ENCODE peak calls at places on chromosomes 1 and 21, in ten cellular contexts. D is small intestine; G is AG08396; K is stimulated activated CD4-positive, alpha-beta T cell treated with anti-CD3 and anti-CD28 coated beads, Interleukin-1b, Interleukin-23, amount 100 ng/mL, for 24 hours; E is astrocyte of the hippocampus; I is GOT3; S is HT1080; V is GM13977; U is left lung; W is bronchial epithelial cell. Q is an unnamed sample.

GRCh38 chr1:204834329-204834728 is 36.3 kb upstream of the NFASC start:
- DNase-seq in D (no peak), G (no peak), K (no peak), E (no peak), I (no peak), S (no peak), V (no peak), U (no peak), W (no peak), Q (no peak)

GRCh38 chr1:100249155-100249536 is 488 bp downstream of the DBT start:
- DNase-seq in D (no peak), G (no peak), K (no peak), E (no peak), I (no peak), S (no peak), V (no peak), U (no peak), W (no peak), Q (no peak)

GRCh38 chr1:226123591-226124471 is 61.3 kb downstream of the H3-3A start:
- DNase-seq in D (peak; percentile 81), G (peak; percentile 81), K (no peak), E (peak; percentile 56), I (no peak), S (no peak), V (peak; percentile 19), U (peak; percentile 43), W (peak; percentile 73), Q (no peak)

GRCh38 chr1:113871597-113872113 is at the start of gene PTPN22:
- DNase-seq in D (peak; percentile 70), G (peak; percentile 48), K (peak; percentile 58), E (peak; percentile 86), I (peak; percentile 12), S (peak; percentile 90), V (peak; percentile 55), U (peak; percentile 71), W (peak; percentile 75), Q (peak; percentile 38)

GRCh38 chr1:117686907-117687306 is 81.1 kb downstream of the TENT5C start:
- DNase-seq in D (no peak), G (peak; percentile 43), K (no peak), E (peak; percentile 31), I (no peak), S (peak; percentile 54), V (no peak), U (no peak), W (no peak), Q (no peak)

GRCh38 chr21:35011681-35012080 is 37.4 kb downstream of the RUNX1 start:
- DNase-seq in D (no peak), G (no peak), K (no peak), E (peak; percentile 64), I (no peak), S (peak; percentile 53), V (no peak), U (no peak), W (peak; percentile 8), Q (no peak)

GRCh38 chr21:26751305-26751704 is 93.9 kb downstream of the ADAMTS1 start:
- DNase-seq in D (no peak), G (no peak), K (no peak), E (no peak), I (no peak), S (no peak), V (no peak), U (no peak), W (no peak), Q (no peak)

GRCh38 chr1:211635602-211636205 is 39.7 kb downstream of the NEK2 start:
- DNase-seq in D (no peak), G (no peak), K (no peak), E (no peak), I (no peak), S (no peak), V (no peak), U (no peak), W (no peak), Q (no peak)

GRCh38 chr1:59638172-59638800 is 176.5 kb upstream of the HOOK1 start:
- DNase-seq in D (no peak), G (peak; percentile 70), K (no peak), E (peak; percentile 74), I (no peak), S (peak; percentile 27), V (no peak), U (no peak), W (no peak), Q (peak; percentile 99)

GRCh38 chr21:16330340-16331319 is 600.8 kb downstream of the USP25 start:
- DNase-seq in D (peak; percentile 27), G (peak; percentile 18), K (no peak), E (peak; percentile 87), I (no peak), S (peak; percentile 62), V (peak; percentile 11), U (no peak), W (peak; percentile 69), Q (peak; percentile 72)

GRCh38 chr21:35324372-35325220 is 275.5 kb upstream of the RUNX1 start:
- DNase-seq in D (no peak), G (peak; percentile 60), K (no peak), E (peak; percentile 92), I (no peak), S (peak; percentile 61), V (no peak), U (no peak), W (peak; percentile 35), Q (peak; percentile 30)

GRCh38 chr1:102431253-102431652 is 434.5 kb upstream of the OLFM3 start:
- DNase-seq in D (no peak), G (no peak), K (no peak), E (no peak), I (no peak), S (no peak), V (no peak), U (no peak), W (no peak), Q (no peak)

GRCh38 chr1:117609471-117609911 is 3.6 kb downstream of the TENT5C start:
- DNase-seq in D (no peak), G (peak; percentile 27), K (no peak), E (no peak), I (no peak), S (no peak), V (no peak), U (no peak), W (no peak), Q (no peak)

GRCh38 chr1:51788938-51789337 is 89.6 kb downstream of the NRDC start:
- DNase-seq in D (no peak), G (no peak), K (no peak), E (no peak), I (no peak), S (no peak), V (no peak), U (no peak), W (no peak), Q (no peak)

GRCh38 chr1:51506537-51506936 is 12.5 kb downstream of the EPS15 start:
- DNase-seq in D (no peak), G (peak; percentile 20), K (no peak), E (peak; percentile 85), I (no peak), S (peak; percentile 21), V (no peak), U (no peak), W (peak; percentile 23), Q (peak; percentile 67)

GRCh38 chr1:227726924-227727599 is 8.0 kb downstream of the JMJD4 start:
- DNase-seq in D (no peak), G (no peak), K (no peak), E (no peak), I (no peak), S (no peak), V (no peak), U (no peak), W (no peak), Q (no peak)

GRCh38 chr1:116908821-116909510 is 750 bp upstream of the PTGFRN start:
- DNase-seq in D (no peak), G (no peak), K (no peak), E (peak; percentile 74), I (no peak), S (no peak), V (no peak), U (no peak), W (no peak), Q (no peak)

GRCh38 chr21:45318556-45319341 is 31.1 kb upstream of the POFUT2 start:
- DNase-seq in D (no peak), G (no peak), K (no peak), E (peak; percentile 16), I (no peak), S (no peak), V (no peak), U (peak; percentile 53), W (no peak), Q (no peak)

GRCh38 chr1:178908358-178908757 is 37.5 kb upstream of the ANGPTL1 start:
- DNase-seq in D (no peak), G (no peak), K (no peak), E (peak; percentile 72), I (no peak), S (no peak), V (no peak), U (no peak), W (no peak), Q (no peak)

GRCh38 chr1:174788981-174789380 is 210.8 kb upstream of the CACYBP start:
- DNase-seq in D (no peak), G (peak; percentile 67), K (no peak), E (peak; percentile 72), I (no peak), S (peak; percentile 74), V (no peak), U (no peak), W (peak; percentile 94), Q (peak; percentile 21)

GRCh38 chr1:151047591-151047924 is at the start of gene C1orf56:
- DNase-seq in D (peak; percentile 58), G (peak; percentile 92), K (peak; percentile 48), E (peak; percentile 87), I (no peak), S (peak; percentile 60), V (peak; percentile 86), U (peak; percentile 73), W (peak; percentile 43), Q (no peak)

Q was measured in HFF-Myc.